ENCODE peak calls at places on chromosome 1, in four cellular contexts. J is mesendoderm, S is neuronal stem cell, G is IMR-90. Z is an unnamed sample.

GRCh38 chr1:34907487-34908090 is 21.9 kb downstream of the DLGAP3 start:
- DNase-seq in S (no peak), J (peak; percentile 15), G (no peak), Z (no peak)

GRCh38 chr1:166069390-166069789 is 97.4 kb downstream of the FAM78B start:
- DNase-seq in J (peak; percentile 26), S (peak; percentile 52), G (no peak), Z (no peak)

GRCh38 chr1:90434460-90434859 is 282.6 kb downstream of the BARHL2 start:
- DNase-seq in J (peak; percentile 33), S (no peak), G (peak; percentile 1), Z (peak; percentile 44)

GRCh38 chr1:43853161-43853921 is 80.3 kb upstream of the ARTN start:
- DNase-seq in G (peak; percentile 79), S (no peak), J (no peak), Z (no peak)

GRCh38 chr1:61182049-61182448 is 99.7 kb downstream of the NFIA start:
- DNase-seq in S (no peak), G (peak; percentile 65), J (no peak), Z (no peak)

GRCh38 chr1:169692766-169693460 is 18.5 kb downstream of the SELL start:
- DNase-seq in G (no peak), J (no peak), S (no peak), Z (no peak)

GRCh38 chr1:17893891-17894631 is 138.9 kb downstream of the ACTL8 start:
- DNase-seq in J (no peak), G (peak; percentile 32), S (no peak), Z (no peak)

GRCh38 chr1:174114788-174115448 is 44.4 kb upstream of the RABGAP1L start:
- DNase-seq in J (peak; percentile 87), S (peak; percentile 59), G (peak; percentile 40), Z (peak; percentile 46)

GRCh38 chr1:28926629-28927441 is 12.5 kb downstream of the EPB41 start:
- DNase-seq in S (no peak), G (peak; percentile 4), J (peak; percentile 50), Z (no peak)

GRCh38 chr1:9846611-9847171 is 22.9 kb upstream of the CLSTN1 start:
- DNase-seq in J (no peak), S (no peak), G (no peak), Z (peak; percentile 31)

GRCh38 chr1:8026153-8026975 is at the start of gene ERRFI1:
- DNase-seq in S (peak; percentile 96), J (peak; percentile 96), G (peak; percentile 93), Z (peak; percentile 91)

GRCh38 chr1:8024329-8024728 is 1.8 kb downstream of the ERRFI1 start:
- DNase-seq in S (no peak), J (no peak), G (no peak), Z (no peak)

GRCh38 chr1:8025671-8026144 is 401 bp downstream of the ERRFI1 start:
- DNase-seq in G (no peak), J (no peak), S (no peak), Z (no peak)

GRCh38 chr1:8023995-8024313 is 2.2 kb downstream of the ERRFI1 start:
- DNase-seq in S (no peak), J (peak; percentile 58), G (no peak), Z (no peak)

GRCh38 chr1:8025061-8025670 is 943 bp downstream of the ERRFI1 start:
- DNase-seq in S (no peak), J (no peak), G (no peak), Z (no peak)
- H3K4me1 ChIP-seq in S (peaks cover 19% of the 10 kb centered on the region), J (peaks cover 9% of the 10 kb centered on the region), G (peaks cover 15% of the 10 kb centered on the region), Z (peaks cover 5% of the 10 kb centered on the region)

GRCh38 chr1:62905309-62905708 is 121.4 kb downstream of the ATG4C start:
- DNase-seq in S (no peak), J (no peak), G (no peak), Z (no peak)

GRCh38 chr1:62901650-62902049 is 117.7 kb downstream of the ATG4C start:
- DNase-seq in J (no peak), S (no peak), G (no peak), Z (no peak)

GRCh38 chr1:62904537-62904936 is 120.6 kb downstream of the ATG4C start:
- DNase-seq in J (no peak), S (no peak), G (no peak), Z (no peak)

GRCh38 chr1:62903522-62903921 is 119.6 kb downstream of the ATG4C start:
- DNase-seq in G (no peak), S (no peak), J (no peak), Z (no peak)

DNA sequence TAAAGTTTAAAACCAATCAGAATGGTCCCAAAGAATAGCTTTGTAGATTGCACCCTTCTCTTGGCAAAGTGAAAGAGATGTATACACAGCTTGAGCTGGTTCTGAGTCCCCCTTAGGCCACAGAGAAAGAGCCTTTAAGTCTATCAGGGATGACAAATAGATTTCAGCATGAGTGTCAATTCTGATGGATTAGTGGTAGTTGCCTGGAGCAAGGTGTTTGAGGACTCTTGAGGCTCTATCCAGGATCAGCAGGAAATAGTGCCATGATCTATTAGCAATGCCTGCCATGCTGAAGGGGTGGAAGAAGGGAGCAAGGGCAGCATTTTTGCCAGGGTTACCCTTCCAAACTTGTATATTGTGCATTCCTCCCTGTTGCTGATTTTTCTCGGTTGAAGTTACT is 116.6 kb downstream of the ATG4C start:
- DNase-seq in G (no peak), S (no peak), J (peak; percentile 42), Z (no peak)
- H3K23ac ChIP-seq in G (no peak overlapping the region), S (no peak overlapping the region), J (no peak overlapping the region), Z (no peak overlapping the region)

GRCh38 chr1:25881266-25881665 is 5.8 kb upstream of the PAQR7 start:
- DNase-seq in G (no peak), J (no peak), S (no peak), Z (no peak)

GRCh38 chr1:25878690-25879089 is 3.2 kb upstream of the PAQR7 start:
- DNase-seq in J (no peak), G (no peak), S (no peak), Z (no peak)

GRCh38 chr1:25880518-25880917 is 5.0 kb upstream of the PAQR7 start:
- DNase-seq in S (no peak), G (no peak), J (no peak), Z (no peak)

GRCh38 chr1:25877155-25877554 is 1.6 kb upstream of the PAQR7 start:
- DNase-seq in S (no peak), G (no peak), J (no peak), Z (no peak)

DNA sequence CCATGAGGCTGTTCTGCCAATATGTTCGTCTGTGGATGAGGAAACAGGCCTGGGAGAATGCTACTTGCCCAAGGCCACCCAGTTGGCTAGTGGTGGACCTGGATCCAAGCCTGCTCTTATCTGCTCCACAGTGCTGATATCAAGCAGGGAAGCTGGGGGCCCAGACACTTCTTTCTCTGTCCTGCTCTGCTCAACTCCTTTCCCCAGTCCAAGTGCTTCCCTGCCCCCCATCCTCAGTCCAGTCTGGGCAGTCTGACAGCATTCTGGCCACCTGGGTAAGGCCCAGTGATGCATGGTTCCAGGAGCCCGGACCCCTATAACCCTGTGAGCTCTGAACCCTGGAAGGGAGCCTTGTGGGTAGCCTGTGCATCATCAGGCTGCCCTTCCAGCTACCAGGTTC is 4.2 kb upstream of the PAQR7 start:
- DNase-seq in J (no peak), G (no peak), S (no peak), Z (no peak)
- H3K18ac ChIP-seq in J (no peak overlapping the region), G (no peak overlapping the region), S (peak overlapping the region; percentile 45), Z (no peak overlapping the region)

GRCh38 chr1:230112131-230112701 is 45.2 kb downstream of the GALNT2 start:
- DNase-seq in S (peak; percentile 62), G (peak; percentile 21), J (no peak), Z (no peak)

GRCh38 chr1:230109871-230110667 is 43.0 kb downstream of the GALNT2 start:
- DNase-seq in G (peak; percentile 43), S (no peak), J (no peak), Z (no peak)

GRCh38 chr1:230109066-230109465 is 42.0 kb downstream of the GALNT2 start:
- DNase-seq in G (no peak), S (no peak), J (no peak), Z (no peak)

GRCh38 chr1:230112782-230113181 is 45.7 kb downstream of the GALNT2 start:
- DNase-seq in G (no peak), J (no peak), S (no peak), Z (no peak)

DNA sequence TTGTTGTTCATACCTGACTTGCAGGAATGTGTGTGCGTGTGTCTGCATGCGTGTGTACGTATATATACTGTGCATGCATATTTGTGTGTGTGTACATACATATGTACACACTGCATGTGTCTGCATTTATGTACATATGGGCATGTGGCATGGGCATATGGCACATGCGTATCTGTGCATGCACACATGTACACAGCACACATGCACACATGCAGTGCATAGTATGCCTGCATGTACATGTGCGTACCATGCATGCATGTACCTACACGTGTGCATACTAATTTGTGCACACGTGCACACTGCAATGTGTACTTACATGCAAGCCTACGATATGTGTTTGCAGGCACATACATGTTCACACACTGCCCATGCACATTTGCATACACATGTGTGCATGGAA is 43.9 kb downstream of the GALNT2 start:
- DNase-seq in G (no peak), S (no peak), J (no peak), Z (no peak)
- H3K4me1 ChIP-seq in G (peaks cover 33% of the 10 kb centered on the region), S (peaks cover 29% of the 10 kb centered on the region), J (no peaks in the 10 kb centered on the region), Z (peaks cover 15% of the 10 kb centered on the region)

GRCh38 chr1:117802546-117803257 is 126.7 kb downstream of the GDAP2 start:
- DNase-seq in G (peak; percentile 25), J (no peak), S (no peak), Z (no peak)
- H3K23ac ChIP-seq in G (peak overlapping the region; percentile 17), J (no peak overlapping the region), S (no peak overlapping the region), Z (no peak overlapping the region)